ENCODE peak calls at places on chromosomes 2 and 18, in ten cellular contexts. W is RPMI8226; G is NCI-H82; O is stimulated activated CD8-positive, alpha-beta memory T cell treated with anti-CD3 and anti-CD28 coated beads, Interleukin-4, amount 100 ng/mL, for 24 hours; B is stimulated activated CD4-positive, alpha-beta T cell treated with anti-CD3 and anti-CD28 coated beads, Interleukin-1b, Interleukin-23, amount 100 ng/mL, for 1 hour; Z is T-helper 1 cell; K is T-helper 9 cell; E is GF-D8; J is activated naive CD4-positive, alpha-beta T cell; N is activated effector memory CD4-positive, alpha-beta T cell treated with anti-CD3 and anti-CD28 coated beads, Interleukin-2, amount 50 U/mL, for 16 hours. S is an unnamed sample.

GRCh38 chr2:233643128-233643527 is 6.9 kb downstream of the UGT1A10 start:
- DNase-seq in W (no peak), G (peak; percentile 24), O (no peak), B (no peak), Z (no peak), K (no peak), E (no peak), J (no peak), N (no peak), S (no peak)

GRCh38 chr2:240965296-240965904 is 33.0 kb upstream of the SNED1 start:
- DNase-seq in W (no peak), G (no peak), O (no peak), B (no peak), Z (no peak), K (no peak), E (peak; percentile 36), J (no peak), N (peak; percentile 60), S (no peak)

GRCh38 chr2:37635359-37636208 is 35.9 kb downstream of the CDC42EP3 start:
- DNase-seq in W (no peak), G (no peak), O (peak; percentile 48), B (peak; percentile 48), Z (peak; percentile 24), K (peak; percentile 46), E (peak; percentile 93), J (peak; percentile 6), N (peak; percentile 88), S (no peak)

GRCh38 chr18:66533693-66534092 is 70.2 kb downstream of the CDH19 start:
- DNase-seq in W (no peak), G (no peak), O (no peak), B (no peak), Z (no peak), K (no peak), E (no peak), J (no peak), N (no peak), S (peak; percentile 49)

GRCh38 chr2:27198627-27199026 is 13.2 kb upstream of the ATRAID start:
- DNase-seq in W (no peak), G (no peak), O (no peak), B (no peak), Z (no peak), K (no peak), E (no peak), J (no peak), N (no peak), S (no peak)

GRCh38 chr2:178101321-178102079 is 10.7 kb upstream of the RBM45 start:
- DNase-seq in W (no peak), G (no peak), O (no peak), B (no peak), Z (no peak), K (no peak), E (no peak), J (no peak), N (no peak), S (no peak)

GRCh38 chr2:64624108-64624610 is 29.6 kb downstream of the SERTAD2 start:
- DNase-seq in W (no peak), G (no peak), O (no peak), B (no peak), Z (no peak), K (no peak), E (no peak), J (no peak), N (no peak), S (no peak)

GRCh38 chr2:154952346-154953010 is 254.0 kb downstream of the KCNJ3 start:
- DNase-seq in W (no peak), G (peak; percentile 71), O (no peak), B (no peak), Z (no peak), K (no peak), E (no peak), J (no peak), N (no peak), S (peak; percentile 48)

GRCh38 chr2:9883897-9884296 is 40.6 kb downstream of the TAF1B start:
- DNase-seq in W (no peak), G (no peak), O (no peak), B (no peak), Z (no peak), K (no peak), E (no peak), J (no peak), N (no peak), S (no peak)

GRCh38 chr2:9984217-9984739 is 32.8 kb downstream of the GRHL1 start:
- DNase-seq in W (peak; percentile 59), G (peak; percentile 57), O (no peak), B (no peak), Z (no peak), K (no peak), E (no peak), J (no peak), N (no peak), S (peak; percentile 29)

GRCh38 chr2:20561703-20562454 is 89.0 kb downstream of the HS1BP3 start:
- DNase-seq in W (no peak), G (no peak), O (no peak), B (no peak), Z (no peak), K (no peak), E (no peak), J (no peak), N (no peak), S (no peak)

GRCh38 chr18:14179306-14179705 is 47.1 kb upstream of the ZNF519 start:
- DNase-seq in W (peak; percentile 8), G (no peak), O (no peak), B (no peak), Z (no peak), K (no peak), E (no peak), J (no peak), N (peak; percentile 64), S (no peak)

GRCh38 chr2:79994161-79994560 is 310.4 kb downstream of the LRRTM1 start:
- DNase-seq in W (no peak), G (no peak), O (no peak), B (no peak), Z (no peak), K (no peak), E (peak; percentile 69), J (no peak), N (no peak), S (no peak)

GRCh38 chr2:55358451-55358850 is 61.2 kb downstream of the CCDC88A start:
- DNase-seq in W (no peak), G (no peak), O (no peak), B (no peak), Z (no peak), K (no peak), E (no peak), J (no peak), N (no peak), S (no peak)

GRCh38 chr2:170228429-170228828 is 50.5 kb downstream of the MYO3B start:
- DNase-seq in W (no peak), G (no peak), O (no peak), B (no peak), Z (no peak), K (no peak), E (no peak), J (no peak), N (no peak), S (no peak)

GRCh38 chr2:15730545-15731212 is 139.0 kb downstream of the DDX1 start:
- DNase-seq in W (peak; percentile 88), G (peak; percentile 62), O (no peak), B (no peak), Z (no peak), K (no peak), E (no peak), J (no peak), N (no peak), S (no peak)

GRCh38 chr2:118050386-118050785 is 36.5 kb upstream of the CCDC93 start:
- DNase-seq in W (no peak), G (no peak), O (no peak), B (no peak), Z (no peak), K (no peak), E (no peak), J (no peak), N (no peak), S (no peak)

GRCh38 chr2:117960231-117960630 is 53.6 kb downstream of the CCDC93 start:
- DNase-seq in W (no peak), G (no peak), O (no peak), B (no peak), Z (no peak), K (no peak), E (no peak), J (no peak), N (no peak), S (no peak)

GRCh38 chr2:28233070-28233718 is 159.5 kb upstream of the FOSL2 start:
- DNase-seq in W (no peak), G (no peak), O (no peak), B (no peak), Z (no peak), K (no peak), E (no peak), J (no peak), N (no peak), S (no peak)

GRCh38 chr2:96970910-96971309 is 15.5 kb downstream of the FAM178B start:
- DNase-seq in W (no peak), G (peak; percentile 14), O (no peak), B (no peak), Z (no peak), K (no peak), E (no peak), J (no peak), N (no peak), S (peak; percentile 56)

GRCh38 chr2:100876231-100876860 is 56.4 kb downstream of the NPAS2 start:
- DNase-seq in W (no peak), G (no peak), O (no peak), B (no peak), Z (no peak), K (no peak), E (no peak), J (no peak), N (no peak), S (no peak)

GRCh38 chr2:241974096-241974495 is 104.6 kb downstream of the RTP5 start:
- DNase-seq in W (no peak), G (no peak), O (no peak), B (no peak), Z (no peak), K (no peak), E (no peak), J (no peak), N (no peak), S (no peak)

GRCh38 chr2:236214331-236214995 is 46.3 kb upstream of the GBX2 start:
- DNase-seq in W (no peak), G (no peak), O (no peak), B (no peak), Z (no peak), K (no peak), E (no peak), J (no peak), N (no peak), S (no peak)

GRCh38 chr2:190023860-190024259 is 38.7 kb downstream of the MSTN start:
- DNase-seq in W (peak; percentile 57), G (peak; percentile 87), O (no peak), B (no peak), Z (no peak), K (no peak), E (peak; percentile 5), J (no peak), N (no peak), S (peak; percentile 48)

GRCh38 chr18:48727685-48728084 is 188.9 kb downstream of the CTIF start:
- DNase-seq in W (no peak), G (no peak), O (no peak), B (no peak), Z (no peak), K (no peak), E (no peak), J (no peak), N (no peak), S (peak; percentile 21)

GRCh38 chr2:188527701-188528100 is 236.0 kb downstream of the GULP1 start:
- DNase-seq in W (no peak), G (no peak), O (no peak), B (no peak), Z (no peak), K (no peak), E (no peak), J (no peak), N (no peak), S (no peak)

GRCh38 chr2:208265371-208265806 is 666 bp upstream of the PIKFYVE start:
- DNase-seq in W (peak; percentile 45), G (peak; percentile 61), O (no peak), B (no peak), Z (no peak), K (peak; percentile 25), E (peak; percentile 24), J (no peak), N (peak; percentile 77), S (peak; percentile 63)

GRCh38 chr2:45822272-45822630 is 170.8 kb downstream of the PRKCE start:
- DNase-seq in W (no peak), G (no peak), O (no peak), B (no peak), Z (no peak), K (no peak), E (no peak), J (no peak), N (no peak), S (peak; percentile 74)

S was measured in NCI-H2171 treated with DMSO at 0.1 percent for 48 hours.